ENCODE peak calls at places on chromosomes 6 and 20, in five cellular contexts. M is progenitor cell of endocrine pancreas, K is brain microvascular endothelial cell, Z is IMR-90, C is cardiac muscle cell. U is an unnamed sample.

GRCh38 chr6:28940294-28940858 is 16.6 kb upstream of the TRIM27 start:
- DNase-seq in M (no peak), K (no peak), Z (no peak), C (no peak), U (no peak)

GRCh38 chr6:168616807-168617756 is 176.1 kb downstream of the SMOC2 start:
- DNase-seq in M (no peak), K (no peak), Z (no peak), C (no peak), U (no peak)

GRCh38 chr6:54419885-54420284 is 111.6 kb downstream of the TINAG start:
- DNase-seq in M (no peak), K (peak; percentile 69), Z (peak; percentile 96), C (peak; percentile 90), U (no peak)

GRCh38 chr20:16020971-16021370 is 552.3 kb downstream of the KIF16B start:
- DNase-seq in M (no peak), K (peak; percentile 62), Z (peak; percentile 1), C (no peak), U (no peak)

GRCh38 chr20:5586720-5587119 is 163.5 kb upstream of the SHLD1 start:
- DNase-seq in M (no peak), K (no peak), Z (no peak), C (no peak), U (no peak)

GRCh38 chr20:53148764-53149163 is 176.6 kb downstream of the TSHZ2 start:
- DNase-seq in M (no peak), K (no peak), Z (no peak), C (no peak), U (no peak)

GRCh38 chr20:37411408-37412306 is 65.7 kb downstream of the SRC start:
- DNase-seq in M (no peak), K (no peak), Z (no peak), C (peak; percentile 15), U (no peak)

GRCh38 chr6:38337819-38338465 is 301.8 kb downstream of the BTBD9 start:
- DNase-seq in M (no peak), K (peak; percentile 76), Z (peak; percentile 88), C (peak; percentile 74), U (no peak)

GRCh38 chr6:53327017-53327395 is 21.7 kb downstream of the ELOVL5 start:
- DNase-seq in M (no peak), K (no peak), Z (peak; percentile 24), C (no peak), U (no peak)

GRCh38 chr6:136494710-136495109 is 55.5 kb downstream of the MAP7 start:
- DNase-seq in M (no peak), K (no peak), Z (no peak), C (no peak), U (no peak)

GRCh38 chr6:39143238-39143930 is 28.4 kb upstream of the SAYSD1 start:
- DNase-seq in M (no peak), K (no peak), Z (no peak), C (peak; percentile 41), U (no peak)

GRCh38 chr6:166411271-166411670 is 28.5 kb upstream of the MPC1 start:
- DNase-seq in M (no peak), K (no peak), Z (no peak), C (no peak), U (no peak)

GRCh38 chr6:112337209-112337638 is 9.9 kb upstream of the RFPL4B start:
- DNase-seq in M (peak; percentile 18), K (peak; percentile 77), Z (peak; percentile 83), C (peak; percentile 89), U (no peak)

GRCh38 chr6:43847741-43848630 is 78.0 kb downstream of the VEGFA start:
- DNase-seq in M (no peak), K (no peak), Z (peak; percentile 47), C (no peak), U (no peak)

GRCh38 chr20:9093203-9093962 is 24.5 kb downstream of the PLCB4 start:
- DNase-seq in M (no peak), K (no peak), Z (no peak), C (no peak), U (no peak)

GRCh38 chr6:127539292-127539691 is 20.2 kb upstream of the MTCL3 start:
- DNase-seq in M (no peak), K (no peak), Z (peak; percentile 47), C (peak; percentile 48), U (no peak)

GRCh38 chr6:155033021-155033801 is 38.1 kb downstream of the TIAM2 start:
- DNase-seq in M (no peak), K (no peak), Z (no peak), C (no peak), U (no peak)

GRCh38 chr6:67880939-67881705 is 754.0 kb upstream of the ADGRB3 start:
- DNase-seq in M (no peak), K (peak; percentile 55), Z (no peak), C (peak; percentile 14), U (no peak)

GRCh38 chr20:60976139-60976538 is 275.9 kb upstream of the CDH4 start:
- DNase-seq in M (no peak), K (no peak), Z (no peak), C (no peak), U (no peak)

GRCh38 chr20:45406260-45407066 is 1.6 kb upstream of the DBNDD2 start:
- DNase-seq in M (peak; percentile 40), K (no peak), Z (no peak), C (peak; percentile 44), U (no peak)

GRCh38 chr6:137013031-137013430 is 31.7 kb downstream of the IL20RA start:
- DNase-seq in M (no peak), K (peak; percentile 10), Z (no peak), C (no peak), U (no peak)

GRCh38 chr6:81820979-81821378 is 68.5 kb upstream of the TENT5A start:
- DNase-seq in M (no peak), K (no peak), Z (no peak), C (no peak), U (no peak)

GRCh38 chr6:146700078-146700686 is 101.4 kb downstream of the ADGB start:
- DNase-seq in M (peak; percentile 36), K (peak; percentile 79), Z (peak; percentile 83), C (peak; percentile 91), U (peak; percentile 16)

U was measured in GM12864.